ENCODE peak calls at places on chromosome 11, in five cellular contexts. One of them, this sample, is unnamed.

GRCh38 chr11:111612211-111612610 is 10.0 kb downstream of the SIK2 start:
- DNase-seq in Panc1: no peak
- DNase-seq in GM20000: no peak
- DNase-seq in CD4-positive, alpha-beta T cell: no peak
- DNase-seq in fibroblast of mammary gland: no peak
- DNase-seq in this sample: no peak

GRCh38 chr11:113263458-113264095 is 50.8 kb upstream of the TTC12 start:
- DNase-seq in Panc1: no peak
- DNase-seq in GM20000: no peak
- DNase-seq in CD4-positive, alpha-beta T cell: no peak
- DNase-seq in fibroblast of mammary gland: no peak
- DNase-seq in this sample: no peak

GRCh38 chr11:128757235-128757711 is 63.4 kb downstream of the FLI1 start:
- DNase-seq in Panc1: no peak
- DNase-seq in GM20000: peak
- DNase-seq in CD4-positive, alpha-beta T cell: peak
- DNase-seq in fibroblast of mammary gland: peak
- DNase-seq in this sample: peak

GRCh38 chr11:64649304-64649703 is 58.3 kb downstream of the SLC22A12 start:
- DNase-seq in Panc1: no peak
- DNase-seq in GM20000: no peak
- DNase-seq in CD4-positive, alpha-beta T cell: no peak
- DNase-seq in fibroblast of mammary gland: peak
- DNase-seq in this sample: peak

GRCh38 chr11:104043137-104043536 is 6.7 kb downstream of the DDI1 start:
- DNase-seq in Panc1: no peak
- DNase-seq in GM20000: no peak
- DNase-seq in CD4-positive, alpha-beta T cell: no peak
- DNase-seq in fibroblast of mammary gland: no peak
- DNase-seq in this sample: no peak

GRCh38 chr11:71454470-71455113 is 1.6 kb downstream of the NADSYN1 start:
- DNase-seq in Panc1: no peak
- DNase-seq in GM20000: no peak
- DNase-seq in CD4-positive, alpha-beta T cell: peak
- DNase-seq in fibroblast of mammary gland: no peak
- DNase-seq in this sample: peak

GRCh38 chr11:75263944-75264349 is 23.4 kb downstream of the TPBGL start:
- DNase-seq in Panc1: no peak
- DNase-seq in GM20000: no peak
- DNase-seq in CD4-positive, alpha-beta T cell: no peak
- DNase-seq in fibroblast of mammary gland: no peak
- DNase-seq in this sample: peak

GRCh38 chr11:43508511-43508918 is 149.8 kb downstream of the TTC17 start:
- DNase-seq in Panc1: no peak
- DNase-seq in GM20000: peak
- DNase-seq in CD4-positive, alpha-beta T cell: no peak
- DNase-seq in fibroblast of mammary gland: peak
- DNase-seq in this sample: peak

DNA sequence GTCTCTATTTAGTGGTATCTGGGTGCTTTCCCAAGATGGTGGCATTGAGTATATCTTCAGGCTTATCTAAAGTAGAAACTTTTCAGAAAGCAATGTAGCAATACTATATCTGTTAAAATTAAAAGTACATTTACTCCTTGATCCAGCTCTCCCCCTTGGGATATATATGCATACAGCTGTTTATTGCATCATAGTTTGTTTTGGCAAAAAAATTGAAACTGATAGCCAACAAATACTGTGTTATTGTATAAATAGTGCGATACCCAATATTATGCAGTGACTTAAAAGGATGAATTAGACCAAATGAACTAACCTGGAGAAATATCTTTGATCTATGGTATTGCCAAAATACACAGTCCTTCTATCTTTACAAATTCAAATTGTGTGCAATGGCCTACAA is 8.4 kb upstream of the OR10A3 start:
- DNase-seq in Panc1: no peak
- DNase-seq in GM20000: no peak
- DNase-seq in CD4-positive, alpha-beta T cell: no peak
- DNase-seq in fibroblast of mammary gland: peak
- DNase-seq in this sample: no peak
- TF ChIP-seq CTCF in Panc1: no peak
- TF ChIP-seq CTCF in GM20000: no peak
- TF ChIP-seq CTCF in CD4-positive, alpha-beta T cell: no peak
- TF ChIP-seq CTCF in fibroblast of mammary gland: no peak
- TF ChIP-seq CTCF in this sample: no peak

DNA sequence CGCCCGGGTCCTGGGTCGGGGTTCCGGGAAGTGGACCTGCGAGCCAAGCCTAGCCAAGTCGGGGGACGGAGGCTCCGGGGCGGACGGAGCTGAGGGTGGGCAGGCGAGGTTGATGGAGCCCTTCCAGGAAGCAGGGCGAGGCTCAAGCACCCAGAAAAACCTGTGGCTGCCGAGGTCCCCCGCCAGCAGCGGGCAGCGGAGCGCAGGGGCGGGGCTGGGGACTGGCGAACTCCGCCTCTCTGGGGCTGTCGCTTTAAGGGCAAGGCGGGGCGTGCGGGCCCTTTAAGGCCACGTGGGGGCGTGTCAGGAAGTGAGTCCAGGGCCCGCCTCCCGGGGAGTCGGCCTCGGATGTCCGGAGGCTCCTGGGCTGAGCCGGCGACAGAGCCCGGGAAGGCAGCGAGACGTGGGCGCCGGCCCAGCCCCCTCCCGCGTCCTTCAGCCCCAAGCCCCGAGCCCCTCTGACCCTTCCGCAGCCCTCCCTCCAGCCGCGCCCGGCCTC is at the start of gene SLC35C1:
- DNase-seq in Panc1: peak
- DNase-seq in GM20000: peak
- DNase-seq in CD4-positive, alpha-beta T cell: peak
- DNase-seq in fibroblast of mammary gland: peak
- DNase-seq in this sample: peak
- TF ChIP-seq CTCF in Panc1: no peak
- TF ChIP-seq CTCF in GM20000: no peak
- TF ChIP-seq CTCF in CD4-positive, alpha-beta T cell: no peak
- TF ChIP-seq CTCF in fibroblast of mammary gland: no peak
- TF ChIP-seq CTCF in this sample: no peak

GRCh38 chr11:15159085-15159484 is 44.4 kb downstream of the INSC start:
- DNase-seq in Panc1: peak
- DNase-seq in GM20000: peak
- DNase-seq in CD4-positive, alpha-beta T cell: no peak
- DNase-seq in fibroblast of mammary gland: peak
- DNase-seq in this sample: peak
- TF ChIP-seq CTCF in Panc1: peak
- TF ChIP-seq CTCF in GM20000: no peak
- TF ChIP-seq CTCF in CD4-positive, alpha-beta T cell: no peak
- TF ChIP-seq CTCF in fibroblast of mammary gland: peak
- TF ChIP-seq CTCF in this sample: peak

GRCh38 chr11:77198440-77198849 is 70.4 kb downstream of the MYO7A start:
- DNase-seq in Panc1: no peak
- DNase-seq in GM20000: peak
- DNase-seq in CD4-positive, alpha-beta T cell: no peak
- DNase-seq in fibroblast of mammary gland: peak
- DNase-seq in this sample: peak
- TF ChIP-seq CTCF in Panc1: no peak
- TF ChIP-seq CTCF in GM20000: peak
- TF ChIP-seq CTCF in CD4-positive, alpha-beta T cell: no peak
- TF ChIP-seq CTCF in fibroblast of mammary gland: peak
- TF ChIP-seq CTCF in this sample: peak

GRCh38 chr11:35412285-35412684 is 7.1 kb downstream of the SLC1A2 start:
- DNase-seq in Panc1: no peak
- DNase-seq in GM20000: peak
- DNase-seq in CD4-positive, alpha-beta T cell: no peak
- DNase-seq in fibroblast of mammary gland: peak
- DNase-seq in this sample: peak
- TF ChIP-seq CTCF in Panc1: peak
- TF ChIP-seq CTCF in GM20000: peak
- TF ChIP-seq CTCF in CD4-positive, alpha-beta T cell: peak
- TF ChIP-seq CTCF in fibroblast of mammary gland: peak
- TF ChIP-seq CTCF in this sample: peak

GRCh38 chr11:125976156-125976555 is 30.3 kb downstream of the VSIG10L2 start:
- DNase-seq in Panc1: no peak
- DNase-seq in GM20000: no peak
- DNase-seq in CD4-positive, alpha-beta T cell: no peak
- DNase-seq in fibroblast of mammary gland: no peak
- DNase-seq in this sample: peak

GRCh38 chr11:125977333-125977732 is 31.5 kb downstream of the VSIG10L2 start:
- DNase-seq in Panc1: no peak
- DNase-seq in GM20000: no peak
- DNase-seq in CD4-positive, alpha-beta T cell: no peak
- DNase-seq in fibroblast of mammary gland: no peak
- DNase-seq in this sample: no peak

GRCh38 chr11:125974284-125974683 is 28.4 kb downstream of the VSIG10L2 start:
- DNase-seq in Panc1: no peak
- DNase-seq in GM20000: no peak
- DNase-seq in CD4-positive, alpha-beta T cell: no peak
- DNase-seq in fibroblast of mammary gland: no peak
- DNase-seq in this sample: no peak

GRCh38 chr11:125978171-125978570 is 32.3 kb downstream of the VSIG10L2 start:
- DNase-seq in Panc1: no peak
- DNase-seq in GM20000: no peak
- DNase-seq in CD4-positive, alpha-beta T cell: no peak
- DNase-seq in fibroblast of mammary gland: no peak
- DNase-seq in this sample: no peak

DNA sequence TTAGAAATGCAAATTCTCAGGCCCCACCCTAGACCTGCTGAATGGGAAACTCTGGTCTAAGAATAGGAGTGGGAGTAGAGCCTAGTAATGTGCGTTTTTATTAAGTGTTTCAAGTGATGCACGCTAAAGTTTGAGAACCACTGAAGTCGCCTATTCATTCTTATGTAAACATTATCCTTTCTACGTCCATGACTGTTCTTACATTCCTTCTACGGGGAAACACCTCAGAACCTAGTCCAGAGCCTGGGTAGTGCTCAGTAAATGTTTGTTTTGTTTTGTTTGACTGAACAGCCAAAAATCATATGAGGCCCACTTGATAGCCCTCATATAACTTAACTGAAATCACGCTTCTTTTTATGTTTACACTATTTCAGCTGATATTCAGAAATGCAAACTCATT is 29.8 kb downstream of the VSIG10L2 start:
- DNase-seq in Panc1: no peak
- DNase-seq in GM20000: no peak
- DNase-seq in CD4-positive, alpha-beta T cell: no peak
- DNase-seq in fibroblast of mammary gland: no peak
- DNase-seq in this sample: no peak
- TF ChIP-seq CTCF in Panc1: no peak
- TF ChIP-seq CTCF in GM20000: no peak
- TF ChIP-seq CTCF in CD4-positive, alpha-beta T cell: no peak
- TF ChIP-seq CTCF in fibroblast of mammary gland: no peak
- TF ChIP-seq CTCF in this sample: no peak

DNA sequence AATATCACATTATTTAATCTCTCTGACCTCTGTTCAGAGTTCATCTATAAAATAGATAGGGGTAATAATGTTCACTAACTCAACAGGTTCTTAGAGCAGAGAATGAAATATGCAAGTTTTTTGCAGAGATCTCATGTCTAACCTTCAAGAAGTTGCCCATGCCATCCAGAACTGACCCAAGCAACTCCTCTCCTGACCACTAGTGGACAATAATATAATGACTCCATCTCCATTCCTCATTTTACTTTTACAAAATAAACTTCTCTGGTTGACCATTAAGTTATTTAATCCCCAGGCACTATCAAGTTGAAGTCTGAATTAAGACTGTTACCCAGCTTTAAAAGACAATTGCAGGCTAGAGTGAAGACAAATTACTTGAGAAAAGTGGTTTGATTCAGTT is 382.6 kb downstream of the KCNA4 start:
- DNase-seq in Panc1: no peak
- DNase-seq in GM20000: no peak
- DNase-seq in CD4-positive, alpha-beta T cell: no peak
- DNase-seq in fibroblast of mammary gland: no peak
- DNase-seq in this sample: peak
- TF ChIP-seq CTCF in Panc1: no peak
- TF ChIP-seq CTCF in GM20000: no peak
- TF ChIP-seq CTCF in CD4-positive, alpha-beta T cell: no peak
- TF ChIP-seq CTCF in fibroblast of mammary gland: peak
- TF ChIP-seq CTCF in this sample: peak

GRCh38 chr11:82986491-82986890 is 85.0 kb downstream of the DDIAS start:
- DNase-seq in Panc1: no peak
- DNase-seq in GM20000: no peak
- DNase-seq in CD4-positive, alpha-beta T cell: no peak
- DNase-seq in fibroblast of mammary gland: no peak
- DNase-seq in this sample: no peak

GRCh38 chr11:82987997-82988396 is 83.7 kb downstream of the RAB30 start:
- DNase-seq in Panc1: no peak
- DNase-seq in GM20000: no peak
- DNase-seq in CD4-positive, alpha-beta T cell: no peak
- DNase-seq in fibroblast of mammary gland: no peak
- DNase-seq in this sample: no peak

GRCh38 chr11:82988936-82989627 is 82.6 kb downstream of the RAB30 start:
- DNase-seq in Panc1: no peak
- DNase-seq in GM20000: no peak
- DNase-seq in CD4-positive, alpha-beta T cell: no peak
- DNase-seq in fibroblast of mammary gland: no peak
- DNase-seq in this sample: no peak

GRCh38 chr11:82992219-82992618 is 79.5 kb downstream of the RAB30 start:
- DNase-seq in Panc1: no peak
- DNase-seq in GM20000: no peak
- DNase-seq in CD4-positive, alpha-beta T cell: no peak
- DNase-seq in fibroblast of mammary gland: no peak
- DNase-seq in this sample: no peak

GRCh38 chr11:82989628-82990404 is 81.9 kb downstream of the RAB30 start:
- DNase-seq in Panc1: no peak
- DNase-seq in GM20000: no peak
- DNase-seq in CD4-positive, alpha-beta T cell: no peak
- DNase-seq in fibroblast of mammary gland: no peak
- DNase-seq in this sample: no peak
- TF ChIP-seq CTCF in Panc1: no peak
- TF ChIP-seq CTCF in GM20000: no peak
- TF ChIP-seq CTCF in CD4-positive, alpha-beta T cell: peak
- TF ChIP-seq CTCF in fibroblast of mammary gland: no peak
- TF ChIP-seq CTCF in this sample: no peak

DNA sequence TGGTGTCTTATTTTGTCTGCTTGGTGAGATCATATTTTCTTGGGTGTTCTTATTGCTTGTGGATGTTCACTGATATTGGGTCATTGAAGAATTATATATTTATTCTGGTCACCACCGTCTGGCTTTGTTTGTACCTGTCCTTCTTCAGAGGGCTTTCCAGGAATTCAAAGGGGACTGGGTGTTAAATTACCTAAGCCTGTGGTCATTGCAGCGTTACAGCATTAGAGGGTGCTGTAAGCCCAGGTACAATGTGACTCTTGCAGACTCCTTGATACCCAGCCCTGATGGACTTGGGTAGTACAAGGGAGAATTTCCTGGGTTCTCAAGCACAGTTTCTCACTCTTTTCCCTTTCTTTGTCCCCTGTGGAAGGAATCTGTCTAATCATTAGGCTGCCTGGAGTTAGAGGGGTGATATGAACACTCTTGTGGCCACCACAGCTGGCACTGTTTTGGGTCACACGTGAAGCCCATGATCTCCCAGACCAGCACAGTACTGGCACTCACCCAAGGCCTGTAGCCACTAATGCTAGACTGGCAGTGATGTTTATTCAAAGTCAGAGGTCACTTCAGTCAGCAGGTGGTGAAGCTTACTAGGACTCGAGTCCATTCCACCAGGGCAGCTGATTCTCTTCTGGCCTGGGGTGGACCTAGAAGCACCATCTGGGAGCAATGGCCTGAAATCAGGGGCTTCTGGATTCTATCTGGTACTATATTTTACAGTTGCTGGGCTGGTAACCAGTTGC is 56.1 kb upstream of the NARS2 start:
- DNase-seq in Panc1: no peak
- DNase-seq in GM20000: no peak
- DNase-seq in CD4-positive, alpha-beta T cell: no peak
- DNase-seq in fibroblast of mammary gland: no peak
- DNase-seq in this sample: peak
- TF ChIP-seq CTCF in Panc1: no peak
- TF ChIP-seq CTCF in GM20000: no peak
- TF ChIP-seq CTCF in CD4-positive, alpha-beta T cell: no peak
- TF ChIP-seq CTCF in fibroblast of mammary gland: peak
- TF ChIP-seq CTCF in this sample: no peak

This sample was measured in MCF 10A.